ENCODE peak calls at places on chromosome 6, in ten cellular contexts. One of them, this sample, is unnamed.
A peak's percentile ranks its signal among the peaks of the same experiment; 100 is the strongest.

GRCh38 chr6:102075539-102075938 is 682.0 kb downstream of the GRIK2 start:
- DNase-seq in RWPE1: no peak
- DNase-seq in retinal pigment epithelial cell: no peak
- DNase-seq in HFFc6: no peak
- DNase-seq in transverse colon: no peak
- DNase-seq in brain microvascular endothelial cell: no peak
- DNase-seq in fibroblast of lung: no peak
- DNase-seq in GM13976: no peak
- DNase-seq in activated B cell treated with CpG ODN at 0.5 μM for 24 hours: no peak
- DNase-seq in NB4: no peak
- DNase-seq in this sample: no peak

GRCh38 chr6:71332012-71332411 is 43.4 kb downstream of the OGFRL1 start:
- DNase-seq in RWPE1: no peak
- DNase-seq in retinal pigment epithelial cell: no peak
- DNase-seq in HFFc6: no peak
- DNase-seq in transverse colon: no peak
- DNase-seq in brain microvascular endothelial cell: no peak
- DNase-seq in fibroblast of lung: no peak
- DNase-seq in GM13976: no peak
- DNase-seq in activated B cell treated with CpG ODN at 0.5 μM for 24 hours: no peak
- DNase-seq in NB4: no peak
- DNase-seq in this sample: no peak

GRCh38 chr6:135002229-135002844 is 52.3 kb downstream of the HBS1L start:
- DNase-seq in RWPE1: peak; percentile 24
- DNase-seq in retinal pigment epithelial cell: no peak
- DNase-seq in HFFc6: peak; percentile 9
- DNase-seq in transverse colon: no peak
- DNase-seq in brain microvascular endothelial cell: no peak
- DNase-seq in fibroblast of lung: peak; percentile 37
- DNase-seq in GM13976: no peak
- DNase-seq in activated B cell treated with CpG ODN at 0.5 μM for 24 hours: no peak
- DNase-seq in NB4: peak; percentile 26
- DNase-seq in this sample: no peak

GRCh38 chr6:44145839-44146238 is 12.8 kb upstream of the CAPN11 start:
- DNase-seq in RWPE1: no peak
- DNase-seq in retinal pigment epithelial cell: no peak
- DNase-seq in HFFc6: no peak
- DNase-seq in transverse colon: no peak
- DNase-seq in brain microvascular endothelial cell: no peak
- DNase-seq in fibroblast of lung: no peak
- DNase-seq in GM13976: no peak
- DNase-seq in activated B cell treated with CpG ODN at 0.5 μM for 24 hours: no peak
- DNase-seq in NB4: no peak
- DNase-seq in this sample: no peak

GRCh38 chr6:43286995-43287716 is 10.9 kb upstream of the SLC22A7 start:
- DNase-seq in RWPE1: no peak
- DNase-seq in retinal pigment epithelial cell: no peak
- DNase-seq in HFFc6: no peak
- DNase-seq in transverse colon: no peak
- DNase-seq in brain microvascular endothelial cell: no peak
- DNase-seq in fibroblast of lung: no peak
- DNase-seq in GM13976: no peak
- DNase-seq in activated B cell treated with CpG ODN at 0.5 μM for 24 hours: no peak
- DNase-seq in NB4: peak; percentile 83
- DNase-seq in this sample: no peak

GRCh38 chr6:140051521-140052455 is 677.3 kb upstream of the CITED2 start:
- DNase-seq in RWPE1: peak; percentile 86
- DNase-seq in retinal pigment epithelial cell: peak; percentile 72
- DNase-seq in HFFc6: peak; percentile 99
- DNase-seq in transverse colon: no peak
- DNase-seq in brain microvascular endothelial cell: peak; percentile 97
- DNase-seq in fibroblast of lung: peak; percentile 90
- DNase-seq in GM13976: no peak
- DNase-seq in activated B cell treated with CpG ODN at 0.5 μM for 24 hours: no peak
- DNase-seq in NB4: no peak
- DNase-seq in this sample: no peak

GRCh38 chr6:144820270-144820669 is 535.1 kb downstream of the UTRN start:
- DNase-seq in RWPE1: no peak
- DNase-seq in retinal pigment epithelial cell: no peak
- DNase-seq in HFFc6: no peak
- DNase-seq in transverse colon: no peak
- DNase-seq in brain microvascular endothelial cell: no peak
- DNase-seq in fibroblast of lung: no peak
- DNase-seq in GM13976: no peak
- DNase-seq in activated B cell treated with CpG ODN at 0.5 μM for 24 hours: no peak
- DNase-seq in NB4: peak; percentile 6
- DNase-seq in this sample: no peak

GRCh38 chr6:150813993-150814359 is 51.5 kb upstream of the MTHFD1L start:
- DNase-seq in RWPE1: peak; percentile 77
- DNase-seq in retinal pigment epithelial cell: no peak
- DNase-seq in HFFc6: no peak
- DNase-seq in transverse colon: no peak
- DNase-seq in brain microvascular endothelial cell: no peak
- DNase-seq in fibroblast of lung: peak; percentile 17
- DNase-seq in GM13976: peak; percentile 53
- DNase-seq in activated B cell treated with CpG ODN at 0.5 μM for 24 hours: no peak
- DNase-seq in NB4: no peak
- DNase-seq in this sample: no peak

GRCh38 chr6:163716690-163717089 is 302.2 kb downstream of the QKI start:
- DNase-seq in RWPE1: no peak
- DNase-seq in retinal pigment epithelial cell: no peak
- DNase-seq in HFFc6: no peak
- DNase-seq in transverse colon: peak; percentile 18
- DNase-seq in brain microvascular endothelial cell: no peak
- DNase-seq in fibroblast of lung: no peak
- DNase-seq in GM13976: no peak
- DNase-seq in activated B cell treated with CpG ODN at 0.5 μM for 24 hours: no peak
- DNase-seq in NB4: peak; percentile 67
- DNase-seq in this sample: no peak

GRCh38 chr6:31190488-31190887 is 20.0 kb upstream of the POU5F1 start:
- DNase-seq in RWPE1: no peak
- DNase-seq in retinal pigment epithelial cell: no peak
- DNase-seq in HFFc6: no peak
- DNase-seq in transverse colon: no peak
- DNase-seq in brain microvascular endothelial cell: no peak
- DNase-seq in fibroblast of lung: no peak
- DNase-seq in GM13976: no peak
- DNase-seq in activated B cell treated with CpG ODN at 0.5 μM for 24 hours: no peak
- DNase-seq in NB4: no peak
- DNase-seq in this sample: no peak

GRCh38 chr6:31194271-31194834 is 23.9 kb upstream of the POU5F1 start:
- DNase-seq in RWPE1: no peak
- DNase-seq in retinal pigment epithelial cell: no peak
- DNase-seq in HFFc6: no peak
- DNase-seq in transverse colon: no peak
- DNase-seq in brain microvascular endothelial cell: no peak
- DNase-seq in fibroblast of lung: no peak
- DNase-seq in GM13976: no peak
- DNase-seq in activated B cell treated with CpG ODN at 0.5 μM for 24 hours: no peak
- DNase-seq in NB4: no peak
- DNase-seq in this sample: no peak

GRCh38 chr6:31187780-31188194 is 17.3 kb upstream of the POU5F1 start:
- DNase-seq in RWPE1: no peak
- DNase-seq in retinal pigment epithelial cell: no peak
- DNase-seq in HFFc6: no peak
- DNase-seq in transverse colon: no peak
- DNase-seq in brain microvascular endothelial cell: no peak
- DNase-seq in fibroblast of lung: no peak
- DNase-seq in GM13976: no peak
- DNase-seq in activated B cell treated with CpG ODN at 0.5 μM for 24 hours: no peak
- DNase-seq in NB4: no peak
- DNase-seq in this sample: no peak

GRCh38 chr6:31197559-31198305 is 27.2 kb upstream of the POU5F1 start:
- DNase-seq in RWPE1: peak; percentile 78
- DNase-seq in retinal pigment epithelial cell: peak; percentile 13
- DNase-seq in HFFc6: peak; percentile 71
- DNase-seq in transverse colon: peak; percentile 95
- DNase-seq in brain microvascular endothelial cell: peak; percentile 72
- DNase-seq in fibroblast of lung: peak; percentile 77
- DNase-seq in GM13976: peak; percentile 75
- DNase-seq in activated B cell treated with CpG ODN at 0.5 μM for 24 hours: peak; percentile 80
- DNase-seq in NB4: peak; percentile 96
- DNase-seq in this sample: no peak

DNA sequence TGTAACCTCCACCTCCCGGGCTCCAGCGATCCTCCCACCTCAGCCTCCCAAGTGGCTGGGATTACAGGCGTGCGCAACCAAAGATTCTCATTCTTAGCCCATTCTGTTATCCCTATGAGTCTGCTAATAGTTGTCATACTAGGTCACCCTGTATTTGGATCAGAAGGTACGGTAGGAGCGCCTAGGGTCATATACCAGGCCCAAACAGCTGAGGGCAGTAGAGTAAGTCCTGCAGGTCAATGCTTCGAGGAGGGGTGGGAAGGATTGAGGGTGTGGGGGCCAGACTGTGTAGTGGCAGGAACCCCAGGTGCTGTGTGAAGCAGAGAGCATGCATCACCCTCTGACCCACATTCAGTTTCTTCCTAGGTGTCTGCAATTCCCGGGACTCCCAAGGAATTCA is 22.7 kb upstream of the POU5F1 start:
- DNase-seq in RWPE1: no peak
- DNase-seq in retinal pigment epithelial cell: no peak
- DNase-seq in HFFc6: no peak
- DNase-seq in transverse colon: no peak
- DNase-seq in brain microvascular endothelial cell: no peak
- DNase-seq in fibroblast of lung: no peak
- DNase-seq in GM13976: no peak
- DNase-seq in activated B cell treated with CpG ODN at 0.5 μM for 24 hours: no peak
- DNase-seq in NB4: no peak
- DNase-seq in this sample: no peak
- TF ChIP-seq CTCF in RWPE1: no peak
- TF ChIP-seq CTCF in retinal pigment epithelial cell: no peak
- TF ChIP-seq CTCF in HFFc6: no peak
- TF ChIP-seq CTCF in transverse colon: no peak
- TF ChIP-seq CTCF in brain microvascular endothelial cell: no peak
- TF ChIP-seq CTCF in fibroblast of lung: no peak
- TF ChIP-seq CTCF in GM13976: no peak
- TF ChIP-seq CTCF in activated B cell treated with CpG ODN at 0.5 μM for 24 hours: no peak
- TF ChIP-seq CTCF in NB4: peak; percentile 13
- TF ChIP-seq CTCF in this sample: no peak

DNA sequence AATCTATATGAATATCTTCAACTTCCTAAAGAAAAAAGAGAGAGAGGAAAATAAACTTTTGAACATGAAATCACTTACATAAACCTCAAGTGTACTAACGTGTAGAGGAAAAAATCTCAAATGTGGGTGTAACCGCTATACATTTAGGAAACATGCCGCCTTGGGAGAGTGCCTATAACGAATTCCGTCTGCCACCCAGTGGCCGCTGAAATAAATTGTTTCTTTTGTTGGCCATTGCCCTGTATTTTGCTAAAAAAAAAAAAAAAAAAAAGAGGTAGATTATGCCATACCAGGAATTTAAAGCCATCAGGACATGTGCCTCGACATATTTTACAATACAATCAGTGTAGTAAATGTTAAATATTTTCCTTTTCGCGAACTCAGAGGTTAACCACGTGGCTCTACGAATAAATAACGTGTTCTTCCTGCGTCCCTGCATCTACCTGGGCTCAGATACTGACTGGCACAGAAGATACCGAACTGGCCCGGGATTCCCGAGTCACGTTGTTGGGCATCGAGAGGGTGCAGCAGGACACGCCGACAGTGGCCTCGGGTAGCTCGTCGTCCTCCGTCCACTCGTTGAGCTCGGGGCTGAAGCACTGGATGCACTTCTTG is 14.3 kb downstream of the KLHL31 start:
- DNase-seq in RWPE1: peak; percentile 47
- DNase-seq in retinal pigment epithelial cell: peak; percentile 54
- DNase-seq in HFFc6: peak; percentile 56
- DNase-seq in transverse colon: peak; percentile 84
- DNase-seq in brain microvascular endothelial cell: peak; percentile 57
- DNase-seq in fibroblast of lung: peak; percentile 88
- DNase-seq in GM13976: peak; percentile 50
- DNase-seq in activated B cell treated with CpG ODN at 0.5 μM for 24 hours: peak; percentile 22
- DNase-seq in NB4: peak; percentile 75
- DNase-seq in this sample: no peak
- TF ChIP-seq CTCF in RWPE1: no peak
- TF ChIP-seq CTCF in retinal pigment epithelial cell: peak; percentile 53
- TF ChIP-seq CTCF in HFFc6: peak; percentile 79
- TF ChIP-seq CTCF in transverse colon: peak; percentile 33
- TF ChIP-seq CTCF in brain microvascular endothelial cell: peak; percentile 62
- TF ChIP-seq CTCF in fibroblast of lung: peak; percentile 56
- TF ChIP-seq CTCF in GM13976: peak; percentile 33
- TF ChIP-seq CTCF in activated B cell treated with CpG ODN at 0.5 μM for 24 hours: peak; percentile 39
- TF ChIP-seq CTCF in NB4: peak; percentile 40
- TF ChIP-seq CTCF in this sample: peak; percentile 59

GRCh38 chr6:147392917-147393625 is 115.4 kb upstream of the SAMD5 start:
- DNase-seq in RWPE1: no peak
- DNase-seq in retinal pigment epithelial cell: no peak
- DNase-seq in HFFc6: no peak
- DNase-seq in transverse colon: no peak
- DNase-seq in brain microvascular endothelial cell: no peak
- DNase-seq in fibroblast of lung: no peak
- DNase-seq in GM13976: no peak
- DNase-seq in activated B cell treated with CpG ODN at 0.5 μM for 24 hours: no peak
- DNase-seq in NB4: no peak
- DNase-seq in this sample: no peak

GRCh38 chr6:147395158-147395557 is 113.3 kb upstream of the SAMD5 start:
- DNase-seq in RWPE1: no peak
- DNase-seq in retinal pigment epithelial cell: no peak
- DNase-seq in HFFc6: no peak
- DNase-seq in transverse colon: no peak
- DNase-seq in brain microvascular endothelial cell: peak; percentile 47
- DNase-seq in fibroblast of lung: peak; percentile 16
- DNase-seq in GM13976: no peak
- DNase-seq in activated B cell treated with CpG ODN at 0.5 μM for 24 hours: no peak
- DNase-seq in NB4: no peak
- DNase-seq in this sample: no peak

GRCh38 chr6:147389463-147389862 is 119.0 kb upstream of the SAMD5 start:
- DNase-seq in RWPE1: no peak
- DNase-seq in retinal pigment epithelial cell: no peak
- DNase-seq in HFFc6: no peak
- DNase-seq in transverse colon: no peak
- DNase-seq in brain microvascular endothelial cell: no peak
- DNase-seq in fibroblast of lung: no peak
- DNase-seq in GM13976: no peak
- DNase-seq in activated B cell treated with CpG ODN at 0.5 μM for 24 hours: no peak
- DNase-seq in NB4: no peak
- DNase-seq in this sample: no peak

GRCh38 chr6:147384737-147385710 is 123.5 kb upstream of the SAMD5 start:
- DNase-seq in RWPE1: no peak
- DNase-seq in retinal pigment epithelial cell: no peak
- DNase-seq in HFFc6: no peak
- DNase-seq in transverse colon: no peak
- DNase-seq in brain microvascular endothelial cell: no peak
- DNase-seq in fibroblast of lung: no peak
- DNase-seq in GM13976: no peak
- DNase-seq in activated B cell treated with CpG ODN at 0.5 μM for 24 hours: no peak
- DNase-seq in NB4: no peak
- DNase-seq in this sample: no peak

GRCh38 chr6:147390909-147391536 is 117.5 kb upstream of the SAMD5 start:
- DNase-seq in RWPE1: peak; percentile 13
- DNase-seq in retinal pigment epithelial cell: no peak
- DNase-seq in HFFc6: peak; percentile 13
- DNase-seq in transverse colon: no peak
- DNase-seq in brain microvascular endothelial cell: peak; percentile 27
- DNase-seq in fibroblast of lung: peak; percentile 55
- DNase-seq in GM13976: no peak
- DNase-seq in activated B cell treated with CpG ODN at 0.5 μM for 24 hours: no peak
- DNase-seq in NB4: peak; percentile 45
- DNase-seq in this sample: no peak
- TF ChIP-seq CTCF in RWPE1: peak; percentile 58
- TF ChIP-seq CTCF in retinal pigment epithelial cell: peak; percentile 65
- TF ChIP-seq CTCF in HFFc6: peak; percentile 69
- TF ChIP-seq CTCF in transverse colon: no peak
- TF ChIP-seq CTCF in brain microvascular endothelial cell: peak; percentile 60
- TF ChIP-seq CTCF in fibroblast of lung: peak; percentile 41
- TF ChIP-seq CTCF in GM13976: no peak
- TF ChIP-seq CTCF in activated B cell treated with CpG ODN at 0.5 μM for 24 hours: no peak
- TF ChIP-seq CTCF in NB4: peak; percentile 17
- TF ChIP-seq CTCF in this sample: peak; percentile 55

GRCh38 chr6:137845460-137845859 is 21.6 kb upstream of the TNFAIP3 start:
- DNase-seq in RWPE1: no peak
- DNase-seq in retinal pigment epithelial cell: no peak
- DNase-seq in HFFc6: peak; percentile 20
- DNase-seq in transverse colon: no peak
- DNase-seq in brain microvascular endothelial cell: no peak
- DNase-seq in fibroblast of lung: peak; percentile 28
- DNase-seq in GM13976: no peak
- DNase-seq in activated B cell treated with CpG ODN at 0.5 μM for 24 hours: no peak
- DNase-seq in NB4: peak; percentile 43
- DNase-seq in this sample: no peak
- TF ChIP-seq CTCF in RWPE1: no peak
- TF ChIP-seq CTCF in retinal pigment epithelial cell: peak; percentile 41
- TF ChIP-seq CTCF in HFFc6: peak; percentile 66
- TF ChIP-seq CTCF in transverse colon: no peak
- TF ChIP-seq CTCF in brain microvascular endothelial cell: peak; percentile 40
- TF ChIP-seq CTCF in fibroblast of lung: no peak
- TF ChIP-seq CTCF in GM13976: no peak
- TF ChIP-seq CTCF in activated B cell treated with CpG ODN at 0.5 μM for 24 hours: no peak
- TF ChIP-seq CTCF in NB4: no peak
- TF ChIP-seq CTCF in this sample: no peak

This sample was measured in D721Med.